ENCODE peak calls at places on chromosome 5, in four cellular contexts. Y is A549, C is K562, A is H1. P is an unnamed sample.

GRCh38 chr5:137342764-137343163 is 156.4 kb downstream of the SPOCK1 start:
- DNase-seq in A (no peak), Y (no peak), C (no peak), P (no peak)

GRCh38 chr5:95862636-95863382 is 40.3 kb upstream of the GLRX start:
- DNase-seq in A (no peak), C (no peak), Y (no peak), P (peak)

GRCh38 chr5:759111-759741 is 25.3 kb downstream of the ZDHHC11B start:
- DNase-seq in A (no peak), C (peak), Y (peak), P (peak)

GRCh38 chr5:60487466-60487865 is 212.5 kb downstream of the DEPDC1B start:
- DNase-seq in Y (peak), C (no peak), A (no peak), P (peak)

GRCh38 chr5:85453026-85453349 is 1068.3 kb upstream of the EDIL3 start:
- DNase-seq in A (no peak), Y (no peak), C (peak), P (no peak)

GRCh38 chr5:18281947-18282557 is 647.8 kb downstream of the TAF11L14 start:
- DNase-seq in Y (peak), A (no peak), C (peak), P (peak)

GRCh38 chr5:147223951-147224791 is 10.7 kb upstream of the STK32A start:
- DNase-seq in C (peak), Y (peak), A (no peak), P (peak)

GRCh38 chr5:116137544-116138378 is 52.9 kb downstream of the COMMD10 start:
- DNase-seq in C (peak), Y (peak), A (no peak), P (peak)

DNA sequence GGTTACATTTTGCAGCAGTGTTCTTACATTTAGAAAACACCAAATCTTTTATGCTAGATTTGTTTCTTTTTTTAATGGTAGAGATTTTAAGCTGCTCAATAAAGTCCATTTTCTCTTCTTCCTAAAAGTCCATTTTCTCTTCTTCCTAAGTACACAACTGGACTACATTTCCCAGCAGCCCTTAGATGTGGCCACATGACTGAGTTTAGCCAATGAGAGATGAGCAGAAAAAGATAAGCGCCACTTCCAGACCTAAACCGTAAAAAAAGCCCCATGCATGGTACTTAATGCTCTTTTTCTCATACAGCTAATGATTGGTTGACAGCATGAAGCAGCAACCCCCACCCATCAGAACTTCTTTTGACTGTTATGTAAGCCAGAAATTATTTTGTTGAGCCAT is 206.7 kb downstream of the FAM114A2 start:
- DNase-seq in A (no peak), C (peak), Y (peak), P (peak)
- TF ChIP-seq RNF2 in A (no peak), C (no peak), Y (no peak), P (no peak)

DNA sequence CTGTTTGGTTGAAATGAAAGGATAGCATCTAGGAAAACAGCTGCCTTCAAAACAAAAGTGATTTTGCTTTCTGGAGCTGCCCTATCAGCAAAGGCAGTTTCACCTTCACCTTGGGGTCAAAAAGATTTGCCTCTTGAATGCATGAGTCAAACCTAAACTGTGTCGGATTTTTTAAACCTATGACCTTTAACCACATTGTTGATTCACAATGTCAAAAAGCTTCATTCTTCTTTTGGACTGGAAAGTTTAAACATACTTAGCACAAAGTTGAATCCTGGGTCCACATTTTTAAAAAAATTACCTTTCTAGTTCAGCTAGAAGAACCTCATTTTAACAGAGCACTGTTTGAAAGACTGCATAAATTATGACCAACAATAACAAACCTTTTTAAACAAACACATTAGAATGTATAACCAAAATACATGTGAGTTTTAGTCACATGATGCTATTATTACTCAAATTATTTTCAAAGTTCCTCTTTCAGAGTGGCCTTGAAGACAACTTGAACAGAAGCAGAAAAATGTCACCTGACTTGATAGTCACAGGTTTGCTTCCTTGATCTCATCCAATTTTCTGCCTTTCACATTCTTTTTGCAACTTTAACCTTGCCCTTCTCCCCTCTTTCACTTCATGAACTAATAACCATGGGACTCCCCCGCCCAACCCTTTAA is 109.7 kb upstream of the LHFPL2 start:
- DNase-seq in C (no peak), A (no peak), Y (no peak), P (peak)
- TF ChIP-seq RNF2 in C (no peak), A (no peak), Y (no peak), P (no peak)

GRCh38 chr5:122516432-122516743 is 204.4 kb downstream of the SNCAIP start:
- DNase-seq in C (no peak), A (no peak), Y (no peak), P (no peak)

GRCh38 chr5:122517091-122517490 is 205.1 kb downstream of the SNCAIP start:
- DNase-seq in C (no peak), A (no peak), Y (no peak), P (no peak)

GRCh38 chr5:122515709-122516431 is 203.8 kb downstream of the SNCAIP start:
- DNase-seq in A (peak), C (peak), Y (peak), P (peak)
- TF ChIP-seq RNF2 in A (no peak), C (no peak), Y (no peak), P (no peak)

DNA sequence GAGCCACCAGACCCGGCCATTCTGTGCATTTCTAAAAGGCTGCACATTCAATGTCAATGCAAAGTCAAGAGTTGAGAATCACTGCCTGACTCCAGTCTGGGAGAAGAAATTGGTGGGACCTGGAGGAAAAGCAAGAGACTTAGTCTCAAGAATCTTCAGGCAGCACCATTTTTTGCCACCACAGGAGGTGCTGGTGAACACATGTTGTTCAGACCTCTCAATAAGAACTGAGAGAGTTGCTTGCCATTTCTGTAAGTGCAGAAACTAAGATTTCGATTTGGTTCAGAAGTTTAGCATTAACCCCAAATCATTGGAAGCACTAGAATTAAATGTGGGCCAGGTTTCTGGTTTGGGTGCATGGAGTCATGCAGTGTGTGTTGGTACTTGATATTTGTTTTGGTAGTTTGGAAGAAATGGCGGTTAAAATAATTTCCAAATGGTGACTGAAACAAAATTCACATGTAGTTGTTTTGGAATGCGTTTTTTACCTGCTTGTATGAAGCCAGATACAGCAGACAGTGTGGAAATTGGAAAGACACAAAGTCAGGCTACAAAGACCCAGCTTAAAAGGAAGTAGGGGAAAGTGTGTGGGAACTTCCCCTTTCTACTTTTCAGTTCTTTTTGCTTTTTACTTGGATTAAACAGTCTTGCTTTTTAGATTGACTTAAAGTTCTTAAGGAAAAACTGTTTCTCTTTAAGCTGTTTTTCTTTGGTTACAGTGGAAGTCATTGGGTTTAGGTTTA is 20.4 kb downstream of the PDE8B start:
- DNase-seq in C (peak), Y (peak), A (no peak), P (no peak)
- TF ChIP-seq RNF2 in C (no peak), Y (no peak), A (no peak), P (no peak)

GRCh38 chr5:172482156-172483020 is 28.1 kb upstream of the SH3PXD2B start:
- DNase-seq in C (no peak), Y (no peak), A (no peak), P (no peak)

GRCh38 chr5:172478256-172478655 is 23.9 kb upstream of the SH3PXD2B start:
- DNase-seq in Y (no peak), A (no peak), C (no peak), P (no peak)

GRCh38 chr5:172479784-172480115 is 25.4 kb upstream of the SH3PXD2B start:
- DNase-seq in Y (no peak), A (no peak), C (no peak), P (no peak)

GRCh38 chr5:172479034-172479783 is 24.9 kb upstream of the SH3PXD2B start:
- DNase-seq in Y (peak), C (peak), A (peak), P (peak)

DNA sequence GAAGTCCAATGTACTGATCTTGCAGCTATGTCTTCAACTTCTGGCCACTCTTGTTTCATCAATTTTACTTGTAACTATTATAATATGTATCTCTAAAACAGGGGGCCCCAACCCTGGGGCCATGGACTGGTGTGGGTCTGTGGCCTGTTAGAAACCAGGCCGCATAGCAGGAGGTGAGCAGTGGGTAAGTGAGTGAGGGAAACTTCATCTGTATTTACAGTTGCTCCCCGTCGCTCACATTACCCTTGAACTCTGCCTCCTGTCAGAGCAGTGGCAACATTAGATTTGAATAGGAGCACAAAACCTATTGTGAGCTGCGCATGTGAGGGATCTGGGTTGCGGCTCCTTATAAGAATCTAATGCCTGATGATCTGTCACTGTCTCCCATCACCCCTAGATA is 26.7 kb upstream of the SH3PXD2B start:
- DNase-seq in C (no peak), Y (no peak), A (no peak), P (peak)
- TF ChIP-seq RNF2 in C (no peak), Y (no peak), A (no peak), P (no peak)

GRCh38 chr5:133240425-133241091 is 188.7 kb downstream of the HSPA4 start:
- DNase-seq in Y (peak), A (no peak), C (peak), P (peak)
- TF ChIP-seq RNF2 in Y (no peak), A (no peak), C (peak), P (no peak)

GRCh38 chr5:112737088-112737471 is 605 bp upstream of the APC start:
- DNase-seq in Y (no peak), A (no peak), C (no peak), P (no peak)
- TF ChIP-seq RNF2 in Y (no peak), A (no peak), C (no peak), P (no peak)

P was measured in HepG2.